ENCODE peak calls at places on chromosome 13, in seven cellular contexts. J, T, M, I, H, P and F are unnamed samples.

GRCh38 chr13:49935171-49936084 is 712 bp downstream of the SPRYD7 start:
- DNase-seq in J (peak), T (no peak), M (peak), I (peak), H (peak), P (peak), F (no peak)

GRCh38 chr13:57635541-57635940 is 4.0 kb downstream of the PCDH17 start:
- DNase-seq in J (no peak), T (no peak), M (no peak), I (no peak), H (no peak), P (no peak), F (no peak)

GRCh38 chr13:38863536-38863935 is 127.1 kb downstream of the STOML3 start:
- DNase-seq in J (no peak), T (no peak), M (no peak), I (no peak), H (no peak), P (no peak), F (no peak)

GRCh38 chr13:86572115-86572514 is 772.9 kb upstream of the SLITRK6 start:
- DNase-seq in J (peak), T (no peak), M (no peak), I (no peak), H (no peak), P (no peak), F (no peak)

GRCh38 chr13:29702912-29703351 is 107.4 kb upstream of the SLC7A1 start:
- DNase-seq in J (peak), T (no peak), M (no peak), I (no peak), H (peak), P (no peak), F (no peak)

GRCh38 chr13:51168623-51169022 is 53.6 kb upstream of the FAM124A start:
- DNase-seq in J (no peak), T (no peak), M (no peak), I (no peak), H (no peak), P (no peak), F (no peak)

GRCh38 chr13:63691474-63691873 is 2275.8 kb upstream of the PCDH20 start:
- DNase-seq in J (no peak), T (no peak), M (no peak), I (no peak), H (no peak), P (no peak), F (no peak)

GRCh38 chr13:36998624-36999041 is 507 bp downstream of the ALG5 start:
- DNase-seq in J (no peak), T (peak), M (no peak), I (no peak), H (no peak), P (no peak), F (no peak)

GRCh38 chr13:40179421-40179820 is 487.0 kb downstream of the FOXO1 start:
- DNase-seq in J (no peak), T (no peak), M (no peak), I (no peak), H (no peak), P (no peak), F (no peak)

GRCh38 chr13:51585234-51585672 is 991 bp downstream of the WDFY2 start:
- DNase-seq in J (peak), T (no peak), M (no peak), I (no peak), H (no peak), P (no peak), F (no peak)

GRCh38 chr13:84962141-84962750 is 837.0 kb downstream of the SLITRK6 start:
- DNase-seq in J (no peak), T (peak), M (no peak), I (no peak), H (no peak), P (no peak), F (no peak)

GRCh38 chr13:72599148-72599743 is 128.2 kb downstream of the MZT1 start:
- DNase-seq in J (no peak), T (no peak), M (no peak), I (no peak), H (no peak), P (no peak), F (no peak)

GRCh38 chr13:42474954-42475353 is 99.0 kb upstream of the TNFSF11 start:
- DNase-seq in J (peak), T (no peak), M (no peak), I (no peak), H (no peak), P (no peak), F (no peak)

GRCh38 chr13:93559718-93560117 is 333.1 kb downstream of the GPC6 start:
- DNase-seq in J (peak), T (no peak), M (no peak), I (no peak), H (peak), P (no peak), F (peak)

GRCh38 chr13:40315416-40316064 is 350.9 kb downstream of the FOXO1 start:
- DNase-seq in J (no peak), T (no peak), M (no peak), I (no peak), H (no peak), P (no peak), F (no peak)

GRCh38 chr13:100274942-100275506 is 186.1 kb downstream of the PCCA start:
- DNase-seq in J (peak), T (no peak), M (no peak), I (no peak), H (no peak), P (no peak), F (no peak)

GRCh38 chr13:69912576-69913074 is 195.0 kb upstream of the ATXN8OS start:
- DNase-seq in J (no peak), T (no peak), M (no peak), I (no peak), H (no peak), P (no peak), F (no peak)

GRCh38 chr13:94065741-94066140 is 413.7 kb downstream of the DCT start:
- DNase-seq in J (peak), T (no peak), M (no peak), I (no peak), H (no peak), P (no peak), F (no peak)

GRCh38 chr13:33181264-33181663 is 104.3 kb downstream of the STARD13 start:
- DNase-seq in J (no peak), T (no peak), M (no peak), I (no peak), H (no peak), P (no peak), F (no peak)

GRCh38 chr13:91359071-91359470 is 11.6 kb downstream of the MIR17HG start:
- DNase-seq in J (no peak), T (no peak), M (no peak), I (no peak), H (no peak), P (no peak), F (no peak)

GRCh38 chr13:101579291-101579802 is 126.9 kb downstream of the ITGBL1 start:
- DNase-seq in J (peak), T (no peak), M (no peak), I (no peak), H (no peak), P (no peak), F (no peak)

GRCh38 chr13:101572456-101572855 is 120.0 kb downstream of the ITGBL1 start:
- DNase-seq in J (peak), T (no peak), M (no peak), I (no peak), H (no peak), P (no peak), F (no peak)

GRCh38 chr13:101575591-101575990 is 123.1 kb downstream of the ITGBL1 start:
- DNase-seq in J (no peak), T (no peak), M (no peak), I (no peak), H (no peak), P (no peak), F (no peak)

GRCh38 chr13:101576452-101576851 is 124.0 kb downstream of the ITGBL1 start:
- DNase-seq in J (peak), T (no peak), M (no peak), I (no peak), H (no peak), P (no peak), F (no peak)

GRCh38 chr13:101576977-101577376 is 124.5 kb downstream of the ITGBL1 start:
- DNase-seq in J (no peak), T (no peak), M (no peak), I (no peak), H (no peak), P (no peak), F (no peak)
- TF ChIP-seq CTCF in J (no peak), T (no peak), M (no peak), I (no peak), H (no peak), P (no peak), F (no peak)

DNA sequence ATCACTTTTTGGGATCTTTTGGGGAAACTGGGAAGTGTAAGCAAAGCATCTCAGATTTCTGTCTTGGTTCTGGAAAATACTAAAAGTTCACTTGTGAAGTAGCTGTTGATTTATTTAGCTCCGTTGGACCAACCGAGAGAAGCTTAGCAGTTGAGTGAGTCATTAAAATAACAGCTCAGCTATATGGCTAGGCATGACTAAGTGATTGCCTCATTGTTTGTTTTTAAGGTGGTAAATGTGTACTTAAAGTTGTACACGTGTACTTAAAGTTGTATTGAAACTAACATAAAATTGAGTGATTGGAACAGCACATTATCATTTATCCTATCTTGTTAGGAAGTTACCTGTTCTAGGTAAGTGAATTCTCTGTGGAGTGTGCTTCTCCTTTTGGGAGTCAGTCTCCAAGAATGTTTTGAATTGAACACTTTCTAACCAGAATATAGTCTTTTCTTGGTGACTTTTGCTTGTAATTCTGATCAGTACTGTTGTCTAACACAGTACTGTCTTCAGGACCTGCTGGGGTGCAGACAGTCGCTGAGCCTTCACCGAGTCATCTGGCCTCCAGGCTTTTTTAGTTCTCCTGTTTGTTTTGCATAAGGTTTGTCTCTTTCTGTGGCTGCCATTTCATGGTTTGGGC is 2.9 kb upstream of the DCUN1D2 start:
- DNase-seq in J (peak), T (no peak), M (no peak), I (no peak), H (peak), P (no peak), F (peak)
- H3K4me3 ChIP-seq in J (no peak), T (no peak), M (no peak), I (no peak), H (peak), P (no peak), F (peak)

GRCh38 chr13:44266305-44266704 is 107.3 kb upstream of the SERP2 start:
- DNase-seq in J (no peak), T (no peak), M (no peak), I (no peak), H (no peak), P (no peak), F (no peak)
- TF ChIP-seq CTCF in J (no peak), T (no peak), M (no peak), I (no peak), H (no peak), P (no peak), F (no peak)

DNA sequence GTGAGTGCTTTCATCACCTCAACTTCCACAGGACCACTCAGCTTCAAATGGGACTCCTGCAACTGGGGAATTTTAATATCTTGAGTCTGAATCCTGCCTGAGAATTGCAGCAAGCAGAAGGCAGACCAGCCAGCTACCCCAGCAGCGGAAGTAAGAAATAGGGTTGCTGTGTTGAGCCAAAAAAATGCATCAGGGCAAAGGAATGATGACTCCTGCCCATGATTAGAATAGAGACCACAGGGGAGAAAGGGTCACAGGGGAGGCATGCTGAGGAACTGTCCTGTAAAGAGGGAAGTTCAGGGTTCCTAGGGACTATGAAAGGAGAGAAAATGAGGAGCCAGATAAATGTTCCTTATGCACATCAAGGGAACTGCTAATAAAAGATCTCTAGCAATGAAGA is 370.2 kb downstream of the KCTD12 start:
- DNase-seq in J (peak), T (no peak), M (no peak), I (no peak), H (no peak), P (no peak), F (no peak)
- H3K4me3 ChIP-seq in J (no peak), T (no peak), M (no peak), I (no peak), H (no peak), P (no peak), F (no peak)

DNA sequence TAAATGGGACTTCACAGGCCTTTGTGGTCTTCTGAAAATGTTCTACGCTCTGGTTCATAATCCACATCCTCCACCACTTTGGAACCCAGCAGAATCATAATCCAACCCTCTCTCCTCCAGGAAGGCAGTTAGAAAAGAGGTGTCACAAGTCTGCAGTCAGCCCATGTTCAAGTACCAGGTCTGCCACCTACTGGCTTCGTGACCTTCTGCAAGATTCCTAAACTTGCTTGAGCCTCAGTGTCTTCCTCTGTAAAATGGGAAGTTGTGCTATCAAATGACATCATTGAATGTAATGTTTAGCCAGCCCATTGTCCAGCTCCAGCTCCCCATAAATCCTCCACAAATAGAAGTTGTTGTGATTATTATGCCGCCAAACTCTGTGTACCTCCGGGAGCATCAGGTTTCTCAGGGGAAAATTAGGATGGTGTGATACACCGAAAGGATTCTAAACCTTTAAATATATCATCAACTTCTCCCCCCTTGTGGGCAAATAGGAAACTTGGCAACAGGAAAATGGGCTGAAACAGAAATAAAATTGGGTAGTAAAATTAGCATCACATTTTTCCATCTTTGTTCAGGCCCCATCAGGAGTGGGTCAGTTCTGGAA is 109.7 kb downstream of the NUFIP1 start:
- DNase-seq in J (peak), T (no peak), M (no peak), I (no peak), H (peak), P (no peak), F (no peak)
- TF ChIP-seq CTCF in J (peak), T (peak), M (no peak), I (peak), H (peak), P (no peak), F (peak)

GRCh38 chr13:79283742-79284141 is 122.3 kb downstream of the RBM26 start:
- DNase-seq in J (no peak), T (no peak), M (no peak), I (no peak), H (no peak), P (no peak), F (no peak)

GRCh38 chr13:79290595-79291244 is 115.3 kb downstream of the RBM26 start:
- DNase-seq in J (no peak), T (no peak), M (no peak), I (no peak), H (no peak), P (peak), F (no peak)

GRCh38 chr13:79285159-79285558 is 120.9 kb downstream of the RBM26 start:
- DNase-seq in J (no peak), T (no peak), M (no peak), I (no peak), H (no peak), P (no peak), F (no peak)

GRCh38 chr13:79289557-79289956 is 116.5 kb downstream of the RBM26 start:
- DNase-seq in J (no peak), T (no peak), M (no peak), I (no peak), H (no peak), P (no peak), F (no peak)

DNA sequence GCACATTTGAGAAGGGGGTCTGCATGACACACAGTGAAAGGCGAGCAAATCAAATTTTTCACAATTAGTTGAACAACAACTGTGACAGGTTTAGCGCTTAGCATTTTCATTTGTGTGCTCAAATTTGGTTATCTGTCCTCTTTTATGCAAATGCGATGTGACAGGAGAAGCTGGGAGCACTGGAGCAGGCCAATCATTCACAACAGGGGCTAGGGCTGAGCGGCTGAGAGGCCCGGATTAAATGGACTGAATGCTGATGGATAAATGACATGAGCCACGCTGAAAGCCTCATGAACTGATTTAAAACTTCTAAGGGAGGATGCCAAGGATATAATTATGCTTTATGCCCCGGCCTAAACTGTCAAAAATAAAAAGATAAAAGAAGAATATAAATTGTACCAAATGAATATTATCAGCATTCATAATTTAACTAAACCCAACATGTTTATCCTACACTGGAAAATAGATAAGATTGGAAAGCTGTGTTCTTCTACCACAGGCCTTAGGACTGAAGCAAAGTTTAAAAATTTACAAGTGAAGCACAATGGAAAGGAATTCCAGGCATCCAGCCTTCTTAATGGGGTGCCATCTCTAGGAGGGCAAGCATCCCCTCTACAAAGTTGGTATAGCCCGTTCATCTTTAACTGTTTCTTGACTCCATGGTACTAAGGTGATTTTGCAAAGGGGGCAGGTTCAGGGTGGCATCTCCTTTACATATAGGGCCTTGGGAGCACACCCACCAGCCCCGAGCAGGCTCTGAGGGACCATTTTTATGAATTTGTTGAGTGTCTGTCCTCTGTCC is 117.9 kb downstream of the RBM26 start:
- DNase-seq in J (no peak), T (no peak), M (no peak), I (no peak), H (no peak), P (no peak), F (no peak)
- H3K4me3 ChIP-seq in J (no peak), T (no peak), M (no peak), I (no peak), H (no peak), P (no peak), F (no peak)

GRCh38 chr13:97851269-97851668 is 102.2 kb upstream of the IPO5 start:
- DNase-seq in J (no peak), T (no peak), M (no peak), I (no peak), H (no peak), P (no peak), F (no peak)

GRCh38 chr13:97852181-97852874 is 101.1 kb upstream of the IPO5 start:
- DNase-seq in J (no peak), T (no peak), M (no peak), I (no peak), H (no peak), P (no peak), F (peak)

GRCh38 chr13:97853550-97853949 is 99.9 kb upstream of the IPO5 start:
- DNase-seq in J (peak), T (no peak), M (no peak), I (no peak), H (no peak), P (no peak), F (no peak)

GRCh38 chr13:97848886-97849285 is 104.6 kb upstream of the IPO5 start:
- DNase-seq in J (no peak), T (no peak), M (no peak), I (no peak), H (no peak), P (no peak), F (no peak)

DNA sequence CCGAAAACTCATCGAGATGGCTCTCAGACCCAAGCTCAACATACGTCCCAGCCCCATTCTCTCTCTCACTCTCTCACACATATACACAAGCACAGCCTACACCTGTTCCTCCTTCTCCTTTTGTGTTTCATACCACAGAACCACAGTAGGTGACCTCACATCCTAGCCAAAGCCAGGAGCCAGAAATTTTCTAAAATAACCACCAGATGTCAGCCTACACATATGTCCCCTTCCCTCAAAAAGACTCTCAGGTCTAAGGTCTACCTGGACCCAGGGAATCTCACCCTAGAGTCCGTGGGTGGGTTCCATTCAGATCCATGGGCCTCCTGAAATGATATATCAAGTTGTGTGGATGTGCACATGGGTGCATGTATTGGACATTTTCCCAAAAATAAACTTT is 104.2 kb upstream of the IPO5 start:
- DNase-seq in J (peak), T (no peak), M (no peak), I (no peak), H (no peak), P (no peak), F (peak)
- TF ChIP-seq CTCF in J (peak), T (no peak), M (no peak), I (no peak), H (peak), P (no peak), F (peak)